ENCODE peak calls at places on chromosomes 1 and 21, in ten cellular contexts. Y is psoas muscle, W is suprapubic skin, Z is tibial nerve, X is fibroblast of lung, B is OCI-LY7, V is heart left ventricle, J is GM23338, R is PC-9, K is colonic mucosa. I is an unnamed sample.

GRCh38 chr1:151838491-151839412 is 868 bp downstream of the C2CD4D start:
- DNase-seq in Y (no peak), W (no peak), Z (no peak), X (no peak), B (no peak), V (no peak), J (peak; percentile 76), R (peak; percentile 31), K (no peak), I (no peak)

GRCh38 chr1:205301220-205301821 is 20.2 kb downstream of the NUAK2 start:
- DNase-seq in Y (no peak), W (no peak), Z (no peak), X (peak; percentile 66), B (peak; percentile 92), V (no peak), J (peak; percentile 100), R (peak; percentile 78), K (no peak), I (peak; percentile 41)

GRCh38 chr1:228104526-228105251 is 1.6 kb upstream of the C1orf35 start:
- DNase-seq in Y (peak; percentile 75), W (no peak), Z (no peak), X (no peak), B (no peak), V (peak; percentile 30), J (no peak), R (no peak), K (no peak), I (no peak)

GRCh38 chr1:157117527-157118057 is 18.0 kb upstream of the ETV3L start:
- DNase-seq in Y (no peak), W (no peak), Z (no peak), X (no peak), B (peak; percentile 66), V (no peak), J (no peak), R (no peak), K (no peak), I (no peak)

GRCh38 chr1:35062518-35063196 is 16.5 kb upstream of the ZMYM1 start:
- DNase-seq in Y (no peak), W (no peak), Z (no peak), X (peak; percentile 3), B (peak; percentile 4), V (no peak), J (no peak), R (peak; percentile 49), K (no peak), I (peak; percentile 34)

GRCh38 chr1:212470059-212470458 is 37.3 kb downstream of the NENF start:
- DNase-seq in Y (peak; percentile 88), W (peak; percentile 93), Z (peak; percentile 93), X (peak; percentile 97), B (no peak), V (peak; percentile 87), J (no peak), R (peak; percentile 63), K (peak; percentile 50), I (no peak)

GRCh38 chr1:83058327-83058726 is 940.6 kb downstream of the TTLL7 start:
- DNase-seq in Y (no peak), W (no peak), Z (no peak), X (no peak), B (no peak), V (no peak), J (no peak), R (peak; percentile 64), K (no peak), I (no peak)

GRCh38 chr1:200889571-200889970 is 5.1 kb upstream of the INAVA start:
- DNase-seq in Y (no peak), W (no peak), Z (no peak), X (no peak), B (no peak), V (no peak), J (no peak), R (no peak), K (no peak), I (no peak)

GRCh38 chr1:32431736-32432400 is 33.0 kb upstream of the ZBTB8B start:
- DNase-seq in Y (no peak), W (no peak), Z (no peak), X (no peak), B (peak; percentile 12), V (no peak), J (no peak), R (no peak), K (no peak), I (no peak)

GRCh38 chr1:11537380-11537764 is 58.4 kb downstream of the DISP3 start:
- DNase-seq in Y (no peak), W (no peak), Z (no peak), X (no peak), B (no peak), V (no peak), J (no peak), R (no peak), K (no peak), I (no peak)

GRCh38 chr1:25360596-25361581 is 22.8 kb downstream of the TMEM50A start:
- DNase-seq in Y (no peak), W (no peak), Z (no peak), X (peak; percentile 70), B (no peak), V (no peak), J (no peak), R (no peak), K (no peak), I (no peak)

GRCh38 chr1:19361231-19362147 is 49.4 kb downstream of the SLC66A1 start:
- DNase-seq in Y (no peak), W (no peak), Z (no peak), X (peak; percentile 51), B (no peak), V (no peak), J (no peak), R (no peak), K (no peak), I (no peak)

GRCh38 chr1:60974524-60974923 is 107.8 kb upstream of the NFIA start:
- DNase-seq in Y (no peak), W (no peak), Z (no peak), X (no peak), B (no peak), V (no peak), J (no peak), R (no peak), K (no peak), I (no peak)

GRCh38 chr1:207259391-207259790 is 62.1 kb upstream of the CD55 start:
- DNase-seq in Y (no peak), W (no peak), Z (no peak), X (peak; percentile 10), B (no peak), V (no peak), J (peak; percentile 69), R (no peak), K (no peak), I (peak; percentile 80)

GRCh38 chr1:59605184-59605583 is 209.6 kb upstream of the HOOK1 start:
- DNase-seq in Y (no peak), W (no peak), Z (no peak), X (no peak), B (no peak), V (no peak), J (no peak), R (no peak), K (no peak), I (no peak)

GRCh38 chr1:87524021-87524754 is 195.5 kb downstream of the LMO4 start:
- DNase-seq in Y (no peak), W (no peak), Z (no peak), X (no peak), B (no peak), V (no peak), J (no peak), R (no peak), K (no peak), I (no peak)

GRCh38 chr21:44919913-44920693 is 596 bp downstream of the ITGB2 start:
- DNase-seq in Y (peak; percentile 49), W (no peak), Z (no peak), X (no peak), B (no peak), V (peak; percentile 22), J (peak; percentile 35), R (no peak), K (no peak), I (no peak)
- H3K4me3 ChIP-seq in Y (peak overlapping the region; percentile 46), W (peak overlapping the region; percentile 35), Z (peak overlapping the region; percentile 46), X (no peak overlapping the region), B (no peak overlapping the region), V (peak overlapping the region; percentile 29), J (peak overlapping the region; percentile 48), R (no peak overlapping the region), K (peak overlapping the region; percentile 37), I (peak overlapping the region; percentile 45)

DNA sequence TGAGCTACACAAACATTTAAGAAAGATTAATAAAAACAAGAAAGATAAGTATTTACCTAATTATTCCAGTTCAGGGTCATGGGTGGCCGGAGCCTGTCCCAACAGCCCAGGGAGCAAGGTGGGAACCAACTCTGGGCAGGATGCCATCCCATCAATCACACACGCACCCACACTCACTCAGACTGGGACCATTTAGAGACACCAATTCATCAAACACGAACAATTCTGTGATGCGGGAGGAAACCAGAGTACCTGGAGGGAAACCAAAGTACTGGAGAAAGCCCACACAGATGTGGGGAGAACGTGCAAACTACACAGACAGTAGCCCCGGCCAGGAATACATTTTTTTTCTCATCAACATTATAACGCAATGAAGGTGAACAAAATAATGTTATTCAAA is 16.2 kb downstream of the WASF2 start:
- DNase-seq in Y (no peak), W (no peak), Z (no peak), X (no peak), B (no peak), V (no peak), J (no peak), R (no peak), K (no peak), I (no peak)
- H3K4me1 ChIP-seq in Y (peaks cover 49% of the 10 kb centered on the region), W (peaks cover 73% of the 10 kb centered on the region), Z (peaks cover 82% of the 10 kb centered on the region), X (no peaks in the 10 kb centered on the region), B (peaks cover 67% of the 10 kb centered on the region), V (peaks cover 84% of the 10 kb centered on the region), J (peaks cover 26% of the 10 kb centered on the region), R (no peaks in the 10 kb centered on the region), K (no peaks in the 10 kb centered on the region), I (no peaks in the 10 kb centered on the region)

GRCh38 chr1:242243472-242243871 is 244.6 kb upstream of the MAP1LC3C start:
- DNase-seq in Y (no peak), W (no peak), Z (no peak), X (peak; percentile 1), B (no peak), V (no peak), J (no peak), R (no peak), K (no peak), I (no peak)
- H3K27ac ChIP-seq in Y (no peak overlapping the region), W (no peak overlapping the region), Z (no peak overlapping the region), X (no peak overlapping the region), B (no peak overlapping the region), V (peak overlapping the region; percentile 28), J (no peak overlapping the region), R (no peak overlapping the region), K (no peak overlapping the region), I (no peak overlapping the region)

DNA sequence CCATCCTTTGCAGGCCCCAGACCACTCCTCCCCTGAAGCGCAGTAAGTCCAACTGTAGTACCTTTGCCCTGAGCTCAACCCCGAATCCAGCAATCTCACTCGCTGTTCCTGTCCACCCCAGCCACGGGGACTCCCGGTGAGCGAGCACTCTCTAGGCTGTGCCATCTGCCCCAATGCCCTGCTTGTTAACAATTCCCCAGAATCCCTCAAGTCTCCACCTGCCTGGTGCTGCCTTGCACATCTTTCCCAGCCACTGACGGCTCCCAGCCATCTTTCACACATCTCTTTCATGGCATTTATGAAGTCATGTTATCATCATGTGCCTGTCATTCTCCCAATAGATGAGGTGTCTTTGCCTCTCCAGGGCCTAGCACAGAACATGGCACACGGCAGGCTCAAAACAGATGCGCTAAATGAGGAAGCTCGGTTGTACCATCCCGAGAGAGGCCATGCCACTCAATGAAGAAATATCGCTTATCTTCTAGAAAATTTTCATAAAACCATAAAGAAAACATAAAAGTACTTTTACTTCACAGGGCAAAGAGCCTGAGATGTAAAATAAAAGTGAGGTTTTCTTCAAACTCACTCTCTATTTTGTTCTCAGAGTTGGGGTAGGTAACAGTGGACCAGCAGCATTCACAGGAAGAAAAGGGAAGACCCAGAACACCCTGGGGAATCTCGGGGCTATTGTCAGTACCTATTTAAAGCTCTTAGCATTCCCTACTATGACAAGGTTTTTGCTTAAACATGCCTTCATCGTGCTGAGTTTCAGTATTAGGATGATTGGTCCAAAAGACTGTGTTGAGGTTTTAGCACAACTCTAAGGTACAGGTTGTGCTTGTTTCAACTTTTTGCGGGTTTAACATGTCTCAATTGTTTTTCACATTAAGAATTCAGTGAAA is 55.2 kb downstream of the COQ8A start:
- DNase-seq in Y (peak; percentile 8), W (no peak), Z (no peak), X (no peak), B (no peak), V (no peak), J (peak; percentile 25), R (no peak), K (no peak), I (no peak)
- H3K4me3 ChIP-seq in Y (no peak overlapping the region), W (no peak overlapping the region), Z (no peak overlapping the region), X (no peak overlapping the region), B (no peak overlapping the region), V (no peak overlapping the region), J (no peak overlapping the region), R (no peak overlapping the region), K (no peak overlapping the region), I (no peak overlapping the region)